ENCODE peak calls at places on chromosomes 4 and X, in four cellular contexts. P is lung, L is transverse colon, J is PC-3. T is an unnamed sample.

GRCh38 chr4:4792516-4792915 is 66.9 kb upstream of the MSX1 start:
- DNase-seq in L (no peak), P (no peak), J (no peak), T (no peak)

GRCh38 chrX:49053223-49054072 is 5.4 kb upstream of the CCDC120 start:
- DNase-seq in J (peak; percentile 58), L (peak; percentile 69), P (peak; percentile 48), T (peak; percentile 74)

GRCh38 chr4:183984561-183984960 is 79.5 kb downstream of the STOX2 start:
- DNase-seq in P (no peak), J (no peak), L (no peak), T (no peak)

GRCh38 chr4:155805016-155805415 is 46.2 kb downstream of the GUCY1B1 start:
- DNase-seq in P (no peak), J (peak; percentile 59), L (no peak), T (no peak)

GRCh38 chr4:148273501-148273986 is 168.7 kb downstream of the NR3C2 start:
- DNase-seq in P (no peak), L (no peak), J (no peak), T (no peak)

GRCh38 chr4:102734116-102734515 is 26.7 kb downstream of the MANBA start:
- DNase-seq in L (no peak), J (no peak), P (no peak), T (no peak)

GRCh38 chr4:24840362-24840761 is 45.0 kb downstream of the SOD3 start:
- DNase-seq in L (no peak), P (no peak), J (no peak), T (no peak)

GRCh38 chr4:56804551-56804950 is 16.9 kb downstream of the SPINK2 start:
- DNase-seq in P (no peak), L (no peak), J (no peak), T (no peak)

GRCh38 chrX:107574054-107574683 is 54.1 kb upstream of the PRPS1 start:
- DNase-seq in L (no peak), J (peak; percentile 84), P (no peak), T (no peak)

GRCh38 chrX:37349131-37350033 is at the start of gene PRRG1:
- DNase-seq in J (peak; percentile 80), L (peak; percentile 77), P (peak; percentile 70), T (no peak)

GRCh38 chrX:68839771-68840170 is 10.9 kb downstream of the EFNB1 start:
- DNase-seq in P (no peak), L (no peak), J (no peak), T (no peak)

GRCh38 chr4:138225477-138225876 is 16.7 kb downstream of the SLC7A11 start:
- DNase-seq in L (no peak), P (no peak), J (no peak), T (no peak)

GRCh38 chrX:11757729-11758399 is at the start of gene MSL3:
- DNase-seq in L (peak; percentile 63), J (peak; percentile 50), P (peak; percentile 53), T (peak; percentile 84)

GRCh38 chr4:56843421-56843899 is 22.0 kb upstream of the SPINK2 start:
- DNase-seq in L (no peak), P (peak; percentile 31), J (no peak), T (no peak)

GRCh38 chr4:145732895-145733880 is 53.2 kb downstream of the C4orf51 start:
- DNase-seq in L (peak; percentile 95), J (peak; percentile 95), P (peak; percentile 89), T (peak; percentile 96)

GRCh38 chr4:99404595-99405287 is 30.4 kb downstream of the ADH7 start:
- DNase-seq in P (no peak), J (peak; percentile 86), L (no peak), T (peak; percentile 58)

GRCh38 chrX:133401539-133401938 is 13.8 kb downstream of the GPC4 start:
- DNase-seq in L (no peak), J (no peak), P (no peak), T (no peak)

GRCh38 chrX:148504412-148504950 is 4.1 kb downstream of the AFF2 start:
- DNase-seq in L (no peak), J (no peak), P (no peak), T (no peak)

GRCh38 chrX:46758163-46758955 is 559 bp downstream of the SLC9A7 start:
- DNase-seq in L (peak; percentile 12), J (peak; percentile 10), P (no peak), T (peak; percentile 14)

GRCh38 chr4:118849867-118850812 is 14.2 kb upstream of the SEC24D start:
- DNase-seq in L (peak; percentile 11), J (peak; percentile 4), P (no peak), T (peak; percentile 35)

GRCh38 chr4:17667253-17667652 is 52.8 kb downstream of the MED28 start:
- DNase-seq in L (no peak), J (no peak), P (no peak), T (no peak)

GRCh38 chr4:108425988-108426387 is 194.4 kb upstream of the RPL34 start:
- DNase-seq in P (no peak), J (peak; percentile 41), L (no peak), T (no peak)

GRCh38 chrX:150887906-150888465 is 10.5 kb downstream of the CD99L2 start:
- DNase-seq in P (no peak), L (no peak), J (peak; percentile 79), T (no peak)

GRCh38 chrX:19836337-19836736 is 51.1 kb downstream of the SH3KBP1 start:
- DNase-seq in P (no peak), J (no peak), L (no peak), T (no peak)

GRCh38 chr4:2041234-2042130 is 17.6 kb upstream of the NAT8L start:
- DNase-seq in P (peak; percentile 81), J (peak; percentile 78), L (peak; percentile 86), T (peak; percentile 98)

GRCh38 chr4:2043396-2044118 is 15.6 kb upstream of the NAT8L start:
- DNase-seq in L (no peak), J (no peak), P (no peak), T (peak; percentile 29)

GRCh38 chr4:2042207-2042946 is 16.8 kb upstream of the NAT8L start:
- DNase-seq in P (no peak), J (no peak), L (peak; percentile 41), T (peak; percentile 86)

GRCh38 chr4:2044119-2044485 is 15.0 kb upstream of the NAT8L start:
- DNase-seq in L (no peak), P (no peak), J (no peak), T (no peak)

DNA sequence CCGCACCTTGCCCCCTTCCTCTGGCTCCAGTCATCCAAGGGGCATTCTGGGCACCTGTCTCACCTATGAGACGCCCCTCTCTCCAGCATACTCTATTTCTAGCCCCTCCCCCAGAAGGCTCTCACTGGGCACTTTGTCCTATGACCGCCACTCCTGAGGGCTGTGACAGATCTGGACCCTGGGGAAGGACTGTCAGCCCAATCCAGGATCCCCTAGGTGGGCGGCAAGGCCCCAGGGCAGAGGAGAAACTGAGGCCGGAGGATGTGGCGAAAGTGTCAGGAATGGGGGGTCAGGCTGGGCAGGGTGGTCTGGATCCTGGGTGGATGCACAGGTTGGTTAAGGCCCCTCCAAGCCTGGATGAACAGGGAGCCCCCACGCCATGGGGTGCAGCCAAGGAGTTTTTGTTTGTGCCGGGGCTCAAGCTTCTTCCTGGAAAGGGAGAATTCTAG is 16.2 kb upstream of the NAT8L start:
- DNase-seq in P (no peak), L (no peak), J (no peak), T (peak; percentile 30)
- TF ChIP-seq CTCF in P (no peak), L (no peak), J (no peak), T (no peak)

GRCh38 chr4:188147176-188147575 is 7.9 kb downstream of the TRIML1 start:
- DNase-seq in J (no peak), P (no peak), L (no peak), T (no peak)

GRCh38 chr4:188146618-188147017 is 7.4 kb downstream of the TRIML1 start:
- DNase-seq in J (no peak), L (no peak), P (no peak), T (no peak)

GRCh38 chr4:188147776-188148175 is 8.5 kb downstream of the TRIML1 start:
- DNase-seq in J (no peak), P (no peak), L (no peak), T (no peak)

GRCh38 chr4:188145626-188146025 is 6.4 kb downstream of the TRIML1 start:
- DNase-seq in J (no peak), P (no peak), L (no peak), T (no peak)

GRCh38 chr4:188143731-188144130 is 4.5 kb downstream of the TRIML1 start:
- DNase-seq in P (no peak), J (no peak), L (no peak), T (no peak)
- TF ChIP-seq CTCF in P (no peak), J (no peak), L (no peak), T (no peak)

GRCh38 chr4:175874290-175874689 is 62.2 kb upstream of the GPM6A start:
- DNase-seq in L (no peak), P (no peak), J (no peak), T (no peak)

GRCh38 chr4:175873707-175874106 is 61.6 kb upstream of the GPM6A start:
- DNase-seq in P (no peak), J (peak; percentile 7), L (no peak), T (no peak)

GRCh38 chr4:175871774-175872405 is 59.8 kb upstream of the GPM6A start:
- DNase-seq in L (no peak), J (peak; percentile 58), P (no peak), T (no peak)
- TF ChIP-seq CTCF in L (no peak), J (no peak), P (no peak), T (no peak)

GRCh38 chrX:17065100-17065499 is 118.6 kb downstream of the REPS2 start:
- DNase-seq in J (no peak), P (no peak), L (no peak), T (no peak)
- TF ChIP-seq CTCF in J (no peak), P (no peak), L (no peak), T (no peak)

GRCh38 chr4:88729146-88729755 is 31.6 kb upstream of the NAP1L5 start:
- DNase-seq in L (no peak), J (no peak), P (no peak), T (no peak)
- TF ChIP-seq CTCF in L (no peak), J (no peak), P (no peak), T (no peak)

DNA sequence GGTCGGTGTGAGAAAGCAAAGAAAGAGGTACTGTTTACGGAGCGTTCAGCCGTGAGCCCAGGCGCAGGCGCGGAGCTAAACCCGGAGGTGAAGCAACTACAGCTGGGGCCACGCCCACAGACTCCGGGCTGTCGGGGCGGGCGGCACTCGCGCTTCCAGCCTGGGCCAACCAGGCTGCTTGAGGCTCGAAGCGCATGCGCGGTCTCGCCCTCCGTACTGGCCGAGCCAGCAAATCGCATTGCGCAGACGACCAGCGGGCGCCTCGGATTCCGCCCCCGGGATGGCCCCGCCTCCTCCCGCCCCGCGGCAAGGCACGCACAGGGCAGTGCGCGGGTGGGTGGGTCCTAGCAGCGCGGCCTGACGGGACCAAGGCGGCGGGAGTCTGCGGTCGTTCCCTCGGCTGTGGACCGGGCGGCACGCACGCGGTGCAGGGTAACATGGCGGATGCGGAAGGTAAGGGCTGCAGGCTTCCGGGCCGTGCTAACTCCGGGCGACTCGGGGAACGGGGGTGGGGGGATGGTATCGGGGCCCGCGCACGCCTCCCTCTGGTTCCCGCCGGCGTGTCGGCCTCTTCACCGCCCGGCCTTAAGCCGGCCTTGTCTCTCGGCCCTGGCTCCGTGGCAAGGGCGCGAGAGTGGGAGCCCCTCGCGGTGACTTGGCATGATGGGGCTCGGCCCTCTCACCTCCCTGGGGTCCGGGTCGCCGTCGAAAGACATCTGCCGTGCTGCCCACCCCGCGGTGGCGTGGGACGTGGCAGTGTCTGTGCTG is at the start of gene DKC1:
- DNase-seq in L (peak; percentile 96), J (peak; percentile 98), P (peak; percentile 94), T (peak; percentile 93)
- TF ChIP-seq CTCF in L (peak; percentile 22), J (no peak), P (no peak), T (no peak)